ENCODE peak calls at places on chromosomes 11 and 22, in six cellular contexts. A is cardiac fibroblast, C is tibial artery, D is AG10803, L is mucosa of descending colon, Q is colonic mucosa. T is an unnamed sample.

GRCh38 chr11:86230196-86230813 is 14.2 kb upstream of the EED start:
- DNase-seq in C (no peak), D (no peak), Q (no peak), A (peak), L (no peak), T (peak)

GRCh38 chr22:45997077-45997774 is 20.3 kb upstream of the WNT7B start:
- DNase-seq in Q (peak), L (peak), A (peak), C (peak), D (peak), T (peak)

GRCh38 chr11:65219930-65220213 is 38.1 kb downstream of the CAPN1 start:
- DNase-seq in Q (no peak), D (peak), A (peak), L (no peak), C (no peak), T (peak)

GRCh38 chr11:107683807-107684206 is 28.0 kb downstream of the SLN start:
- DNase-seq in A (peak), L (no peak), C (no peak), D (no peak), Q (no peak), T (peak)

GRCh38 chr11:72585762-72586590 is 88.2 kb downstream of the PDE2A start:
- DNase-seq in L (peak), A (peak), Q (peak), C (peak), D (peak), T (peak)

GRCh38 chr11:132142554-132142953 is 772.1 kb downstream of the NTM start:
- DNase-seq in Q (no peak), A (no peak), D (no peak), L (no peak), C (no peak), T (no peak)

GRCh38 chr11:56783448-56784041 is 35.0 kb upstream of the OR9G4 start:
- DNase-seq in C (no peak), A (peak), L (no peak), D (peak), Q (peak), T (peak)

GRCh38 chr11:45599161-45599943 is 66.1 kb downstream of the CHST1 start:
- DNase-seq in L (no peak), C (no peak), D (no peak), Q (no peak), A (no peak), T (no peak)

GRCh38 chr11:112024178-112024777 is 930 bp upstream of the DLAT start:
- DNase-seq in A (no peak), D (no peak), C (no peak), L (no peak), Q (no peak), T (no peak)

GRCh38 chr11:13297917-13298356 is 20.3 kb downstream of the BMAL1 start:
- DNase-seq in C (no peak), L (no peak), A (peak), Q (no peak), D (no peak), T (peak)

GRCh38 chr11:75365711-75366181 is 14.3 kb upstream of the ARRB1 start:
- DNase-seq in L (no peak), D (peak), Q (no peak), C (no peak), A (peak), T (no peak)

GRCh38 chr11:102256251-102256650 is 61.0 kb upstream of the BIRC3 start:
- DNase-seq in C (no peak), D (peak), Q (no peak), L (no peak), A (peak), T (peak)

GRCh38 chr11:86800076-86800955 is at the start of gene PRSS23:
- DNase-seq in L (peak), D (peak), A (peak), Q (peak), C (peak), T (peak)

GRCh38 chr11:72432347-72433287 is 1.7 kb downstream of the CLPB start:
- DNase-seq in L (no peak), D (no peak), C (no peak), Q (no peak), A (no peak), T (no peak)

GRCh38 chr11:8025816-8026215 is 38.7 kb downstream of the EIF3F start:
- DNase-seq in C (no peak), A (peak), D (peak), Q (no peak), L (no peak), T (peak)

GRCh38 chr22:25406510-25407210 is 157.8 kb upstream of the GRK3 start:
- DNase-seq in A (no peak), C (peak), D (no peak), L (no peak), Q (peak), T (no peak)

GRCh38 chr11:95699631-95700470 is 89.7 kb downstream of the FAM76B start:
- DNase-seq in Q (no peak), C (no peak), L (no peak), A (peak), D (peak), T (peak)

GRCh38 chr11:94111241-94111640 is 17.4 kb upstream of the PANX1 start:
- DNase-seq in A (no peak), C (no peak), D (no peak), Q (no peak), L (no peak), T (no peak)

GRCh38 chr11:10208045-10208674 is 85.9 kb downstream of the SBF2 start:
- DNase-seq in C (no peak), A (peak), D (peak), L (no peak), Q (no peak), T (peak)

GRCh38 chr22:45358127-45358526 is 48.4 kb downstream of the FAM118A start:
- DNase-seq in Q (no peak), A (peak), D (peak), L (no peak), C (peak), T (no peak)

GRCh38 chr11:119380816-119381185 is 689 bp downstream of the USP2 start:
- DNase-seq in D (no peak), Q (no peak), C (no peak), A (no peak), L (no peak), T (no peak)

GRCh38 chr22:38172489-38173155 is 9.0 kb downstream of the PLA2G6 start:
- DNase-seq in A (peak), L (peak), Q (peak), C (peak), D (peak), T (peak)

GRCh38 chr11:134512791-134513538 is 100.9 kb upstream of the B3GAT1 start:
- DNase-seq in L (peak), C (peak), D (no peak), Q (no peak), A (no peak), T (no peak)

GRCh38 chr11:131767421-131767820 is 397.0 kb downstream of the NTM start:
- DNase-seq in L (no peak), A (peak), Q (no peak), D (peak), C (no peak), T (peak)

GRCh38 chr11:77589521-77590193 is at the start of gene AQP11:
- DNase-seq in D (peak), L (peak), Q (peak), C (peak), A (peak), T (peak)

GRCh38 chr11:96137357-96137756 is 205.6 kb downstream of the MAML2 start:
- DNase-seq in Q (no peak), C (no peak), D (no peak), A (no peak), L (no peak), T (no peak)

GRCh38 chr11:17568944-17569343 is 21.9 kb downstream of the OTOG start:
- DNase-seq in L (no peak), C (no peak), Q (no peak), A (no peak), D (no peak), T (no peak)

GRCh38 chr22:19876941-19877625 is 22.4 kb upstream of the GNB1L start:
- DNase-seq in Q (no peak), C (peak), D (no peak), L (peak), A (no peak), T (no peak)

GRCh38 chr11:28110108-28110838 is 2.1 kb downstream of the METTL15 start:
- DNase-seq in L (peak), Q (peak), A (peak), C (peak), D (peak), T (peak)

GRCh38 chr11:122524532-122524882 is 131.0 kb upstream of the UBASH3B start:
- DNase-seq in A (no peak), C (no peak), D (peak), Q (no peak), L (no peak), T (no peak)

GRCh38 chr22:38938221-38938620 is 19.2 kb upstream of the APOBEC3A start:
- DNase-seq in L (no peak), Q (no peak), D (no peak), A (no peak), C (no peak), T (no peak)

GRCh38 chr11:62876712-62877111 is 4.0 kb upstream of the SLC3A2 start:
- DNase-seq in L (no peak), D (no peak), A (no peak), C (no peak), Q (no peak), T (no peak)

GRCh38 chr11:62880231-62880802 is 379 bp upstream of the SLC3A2 start:
- DNase-seq in Q (no peak), L (peak), D (peak), A (peak), C (peak), T (peak)

GRCh38 chr11:62879554-62879953 is 1.1 kb upstream of the SLC3A2 start:
- DNase-seq in D (no peak), Q (no peak), A (no peak), C (peak), L (no peak), T (no peak)

GRCh38 chr11:62879150-62879549 is 1.5 kb upstream of the SLC3A2 start:
- DNase-seq in L (no peak), C (peak), D (no peak), A (no peak), Q (no peak), T (no peak)

DNA sequence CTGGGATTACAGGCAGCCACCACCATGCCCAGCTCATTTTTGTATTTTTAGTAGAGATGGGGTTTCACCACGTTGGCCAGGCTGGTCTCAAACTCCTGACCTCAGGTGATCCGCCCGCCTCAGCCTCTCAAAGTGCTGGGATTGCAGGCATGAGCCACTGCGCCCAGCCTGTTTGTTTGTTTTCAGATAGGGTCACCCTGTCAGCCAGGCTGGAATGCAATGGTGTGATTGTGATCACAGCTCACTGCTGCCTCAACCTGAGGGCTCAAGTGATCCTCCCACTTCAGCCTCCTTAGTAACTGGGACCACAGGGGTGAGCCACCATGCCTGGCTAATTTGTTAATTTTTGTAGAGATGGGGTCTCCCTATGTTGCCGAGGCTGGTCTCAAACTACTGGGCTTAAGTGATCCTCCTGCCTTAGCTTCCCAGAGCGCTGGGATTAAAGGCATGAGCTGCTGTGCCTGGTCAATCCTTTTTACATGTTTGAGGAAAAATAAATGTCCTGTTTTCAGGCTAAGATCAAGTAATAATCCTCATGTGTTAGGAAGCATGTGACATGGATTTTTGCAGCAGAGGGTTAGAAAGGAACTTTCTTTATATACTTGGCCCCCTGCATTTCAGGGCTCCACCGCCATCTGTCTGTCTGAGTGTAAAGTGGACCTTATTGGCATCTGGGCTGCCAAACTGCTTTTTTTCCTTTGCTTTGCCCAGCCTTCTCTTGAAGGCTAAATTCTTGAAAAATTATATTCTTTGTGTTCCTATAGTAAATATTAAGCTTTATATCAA is 4.8 kb upstream of the SLC3A2 start:
- DNase-seq in Q (no peak), C (no peak), D (no peak), A (no peak), L (peak), T (no peak)
- TF ChIP-seq CTCF in Q (no peak), C (no peak), D (peak), A (no peak), L (no peak), T (no peak)

DNA sequence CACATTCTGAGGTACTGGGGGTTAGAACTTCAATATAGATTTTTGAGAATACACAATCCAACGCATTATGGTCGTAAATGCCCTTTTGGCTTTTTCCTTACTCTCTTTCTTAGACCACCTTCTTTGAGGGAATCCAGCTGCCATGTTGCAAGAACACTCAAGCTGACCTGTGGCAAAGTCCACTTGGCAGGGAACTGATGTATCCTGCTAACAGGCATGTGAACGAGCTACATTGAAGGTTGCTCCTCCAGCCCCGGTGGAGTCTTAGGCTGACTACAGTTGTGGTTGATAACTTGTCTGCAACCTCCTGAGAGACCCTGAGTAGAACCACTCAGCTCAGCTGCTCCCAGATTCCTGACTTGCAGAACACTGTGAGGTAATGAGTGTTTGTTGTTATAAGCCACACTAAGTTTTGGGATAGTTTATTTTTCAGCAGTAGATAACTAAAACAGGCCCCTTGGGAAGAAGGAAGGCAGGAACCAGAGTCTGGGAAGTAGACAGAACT is 127.0 kb upstream of the OR9Q1 start:
- DNase-seq in C (no peak), Q (no peak), A (no peak), D (no peak), L (no peak), T (no peak)
- H3K4me3 ChIP-seq in C (no peak), Q (no peak), A (no peak), D (no peak), L (no peak), T (no peak)

DNA sequence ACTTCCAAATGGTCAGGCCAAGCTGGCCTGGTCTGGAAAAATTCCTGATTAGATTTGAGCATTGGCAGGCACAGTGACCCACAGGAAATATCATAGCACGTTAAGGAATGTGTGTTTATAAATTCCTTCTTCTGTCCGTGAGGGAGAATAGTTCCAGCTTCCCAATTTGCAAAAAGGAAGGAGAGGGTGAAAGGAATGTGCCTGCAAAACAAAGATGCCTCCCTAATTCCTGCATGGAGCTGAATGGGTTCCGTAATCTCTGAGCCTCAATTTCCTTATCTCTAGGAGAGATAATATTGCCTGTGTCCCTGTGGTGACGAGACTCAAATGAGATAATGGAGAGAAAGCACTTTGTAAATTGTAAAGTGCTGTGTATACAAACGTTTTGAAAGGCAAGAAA is 105.1 kb downstream of the FEZ1 start:
- DNase-seq in C (no peak), L (no peak), A (peak), D (peak), Q (no peak), T (no peak)
- TF ChIP-seq CTCF in C (no peak), L (no peak), A (no peak), D (no peak), Q (no peak), T (no peak)

GRCh38 chr11:43574949-43575915 is 105.3 kb upstream of the HSD17B12 start:
- DNase-seq in Q (no peak), A (peak), C (no peak), D (peak), L (no peak), T (peak)
- H3K4me3 ChIP-seq in Q (no peak), A (peak), C (peak), D (peak), L (no peak), T (no peak)

GRCh38 chr11:128916646-128917045 is 25.5 kb downstream of the KCNJ5 start:
- DNase-seq in L (no peak), D (no peak), A (no peak), C (no peak), Q (no peak), T (no peak)

GRCh38 chr11:128917144-128917684 is 25.5 kb downstream of the TP53AIP1 start:
- DNase-seq in C (no peak), L (no peak), Q (no peak), D (no peak), A (no peak), T (no peak)

GRCh38 chr11:128920651-128921050 is 22.0 kb downstream of the TP53AIP1 start:
- DNase-seq in L (no peak), D (no peak), C (no peak), Q (no peak), A (no peak), T (no peak)

GRCh38 chr11:128921790-128922189 is 20.9 kb downstream of the TP53AIP1 start:
- DNase-seq in D (no peak), A (no peak), Q (no peak), C (no peak), L (no peak), T (no peak)

DNA sequence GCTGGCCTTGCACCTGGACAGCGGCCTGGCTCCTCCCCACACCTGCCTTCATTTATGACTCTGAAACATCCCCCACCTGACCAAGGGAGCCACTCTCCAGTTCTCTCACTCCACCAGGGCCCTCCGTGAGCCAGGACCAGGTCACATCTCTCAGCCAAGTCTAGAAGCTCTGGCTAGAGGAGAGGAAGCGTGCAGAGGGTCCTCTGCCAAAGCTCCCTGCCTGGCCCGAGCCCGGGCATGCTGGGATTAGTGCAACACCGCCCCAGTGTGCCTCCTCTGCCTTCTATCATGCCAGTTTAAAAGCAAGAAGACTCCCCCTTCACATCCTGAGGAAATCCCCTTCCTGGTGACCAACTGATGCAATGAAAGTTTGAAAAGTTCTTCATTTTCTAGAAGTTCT is 23.5 kb downstream of the TP53AIP1 start:
- DNase-seq in D (no peak), C (no peak), A (no peak), Q (no peak), L (no peak), T (no peak)
- TF ChIP-seq CTCF in D (no peak), C (no peak), A (no peak), Q (no peak), L (no peak), T (no peak)

GRCh38 chr22:27171212-27171611 is 513.8 kb downstream of the MIAT start:
- DNase-seq in C (no peak), A (no peak), L (no peak), D (no peak), Q (no peak), T (no peak)

GRCh38 chr22:27173530-27173929 is 516.1 kb downstream of the MIAT start:
- DNase-seq in L (no peak), Q (no peak), D (no peak), A (no peak), C (no peak), T (no peak)

GRCh38 chr22:27175444-27175843 is 518.1 kb downstream of the MIAT start:
- DNase-seq in A (no peak), C (no peak), Q (no peak), L (no peak), D (no peak), T (peak)

GRCh38 chr22:27175974-27176373 is 518.6 kb downstream of the MIAT start:
- DNase-seq in Q (no peak), D (no peak), C (no peak), A (no peak), L (no peak), T (no peak)

GRCh38 chr22:27174970-27175369 is 517.6 kb downstream of the MIAT start:
- DNase-seq in D (no peak), L (no peak), Q (no peak), A (no peak), C (no peak), T (no peak)
- H3K4me3 ChIP-seq in D (no peak), L (no peak), Q (no peak), A (no peak), C (no peak), T (no peak)

GRCh38 chr11:747176-748006 is at the start of gene TALDO1:
- DNase-seq in D (peak), A (peak), L (peak), C (peak), Q (peak), T (peak)
- TF ChIP-seq CTCF in D (no peak), A (no peak), L (no peak), C (peak), Q (no peak), T (no peak)

DNA sequence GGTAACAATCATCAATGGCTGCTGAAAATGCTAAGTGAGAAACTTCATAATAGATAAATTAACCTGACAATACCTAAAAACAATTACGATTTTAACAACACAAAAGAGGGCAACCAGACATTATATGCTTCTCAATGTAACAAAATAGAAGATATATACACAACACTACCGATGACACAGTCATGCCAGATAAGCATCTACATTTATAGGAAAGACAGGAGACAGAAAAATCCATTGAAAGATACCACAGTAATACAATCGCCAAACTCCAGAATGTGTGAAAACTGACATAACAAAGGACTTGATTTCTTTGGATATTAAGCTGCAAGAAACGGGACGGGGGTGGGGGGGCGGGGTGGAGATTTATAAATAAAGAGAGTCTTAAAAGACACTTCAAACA is 28.3 kb downstream of the USP28 start:
- DNase-seq in D (no peak), A (no peak), C (no peak), L (no peak), Q (no peak), T (no peak)
- H3K4me3 ChIP-seq in D (no peak), A (no peak), C (no peak), L (no peak), Q (no peak), T (no peak)

GRCh38 chr11:47560431-47560830 is 5.0 kb upstream of the PTPMT1 start:
- DNase-seq in C (no peak), L (no peak), Q (no peak), A (peak), D (peak), T (peak)

GRCh38 chr11:47566166-47566546 is 757 bp downstream of the PTPMT1 start:
- DNase-seq in C (no peak), D (no peak), L (no peak), A (peak), Q (no peak), T (peak)

GRCh38 chr11:47569646-47570045 is 4.2 kb downstream of the PTPMT1 start:
- DNase-seq in Q (no peak), C (no peak), A (no peak), L (no peak), D (no peak), T (no peak)

GRCh38 chr11:47564933-47565339 is 463 bp upstream of the PTPMT1 start:
- DNase-seq in D (no peak), C (no peak), A (no peak), L (no peak), Q (no peak), T (no peak)

GRCh38 chr11:47565340-47566165 is at the start of gene PTPMT1:
- DNase-seq in L (peak), D (peak), Q (peak), C (peak), A (peak), T (peak)
- TF ChIP-seq CTCF in L (no peak), D (no peak), Q (no peak), C (no peak), A (no peak), T (no peak)

T was measured in epithelial cell of esophagus.